ENCODE peak calls at places on chromosomes 11 and 22, in ten cellular contexts. E is activated T-cell treated with anti-CD3 and anti-CD28 coated beads, Interleukin-2, amount 50 U/mL, for 72 hours; J is heart right ventricle; M is small intestine; D is fibroblast of pulmonary artery; O is NCI-H460; F is activated gamma-delta T cell treated with anti-CD3 and anti-CD28 coated beads, Interleukin-2, amount 50 U/mL, for 16 hours; H is osteocyte; C is NCI-H510A treated with DMSO at 0.1 percent for 48 hours; Z is activated CD4-positive, alpha-beta T cell treated with anti-CD3 and anti-CD28 coated beads, Interleukin-2, amount 50 U/mL, for 48 hours. Y is an unnamed sample.

GRCh38 chr11:75369846-75370245 is 18.4 kb upstream of the ARRB1 start:
- DNase-seq in M (no peak), J (no peak), O (no peak), C (no peak), D (no peak), F (no peak), E (no peak), Z (no peak), H (no peak), Y (no peak)

GRCh38 chr11:19714387-19715363 is 2.0 kb downstream of the NAV2 start:
- DNase-seq in D (peak; percentile 59), F (no peak), H (no peak), C (no peak), O (no peak), M (no peak), E (no peak), Z (no peak), J (peak; percentile 34), Y (no peak)

GRCh38 chr11:60910281-60910687 is 3.7 kb upstream of the TMEM109 start:
- DNase-seq in M (no peak), O (no peak), Z (no peak), D (no peak), C (no peak), E (no peak), J (no peak), F (no peak), H (no peak), Y (no peak)

GRCh38 chr11:37248145-37248544 is 650.1 kb upstream of the RAG2 start:
- DNase-seq in E (no peak), D (no peak), O (no peak), F (no peak), Z (no peak), C (no peak), M (no peak), H (no peak), J (no peak), Y (no peak)

GRCh38 chr11:1827095-1827797 is 7.5 kb upstream of the SYT8 start:
- DNase-seq in D (peak; percentile 84), F (no peak), E (no peak), C (peak; percentile 20), O (no peak), M (peak; percentile 81), H (peak; percentile 95), Z (no peak), J (peak; percentile 38), Y (no peak)

GRCh38 chr11:19220903-19221682 is 19.3 kb upstream of the CSRP3 start:
- DNase-seq in M (peak; percentile 61), J (no peak), D (peak; percentile 55), Z (no peak), E (no peak), H (no peak), F (no peak), C (no peak), O (no peak), Y (no peak)

GRCh38 chr11:111764621-111765020 is 1.6 kb downstream of the PPP2R1B start:
- DNase-seq in Z (no peak), F (no peak), C (no peak), H (no peak), M (no peak), E (no peak), J (no peak), D (no peak), O (no peak), Y (no peak)

GRCh38 chr22:26743149-26743548 is 85.8 kb downstream of the MIAT start:
- DNase-seq in C (no peak), J (no peak), H (no peak), E (no peak), O (no peak), F (no peak), M (no peak), Z (no peak), D (no peak), Y (no peak)

GRCh38 chr11:134907636-134908035 is 495.6 kb upstream of the B3GAT1 start:
- DNase-seq in H (no peak), Z (no peak), F (no peak), D (no peak), J (no peak), O (no peak), E (no peak), M (no peak), C (no peak), Y (no peak)

GRCh38 chr22:24069721-24070120 is 58.6 kb downstream of the CABIN1 start:
- DNase-seq in H (no peak), J (no peak), E (no peak), F (no peak), O (no peak), Z (no peak), C (no peak), D (no peak), M (no peak), Y (no peak)

GRCh38 chr11:127027000-127027399 is 26.4 kb upstream of the KIRREL3 start:
- DNase-seq in E (no peak), J (no peak), C (no peak), D (no peak), M (no peak), O (no peak), Z (no peak), H (no peak), F (no peak), Y (no peak)

GRCh38 chr11:24267015-24267414 is 229.8 kb upstream of the LUZP2 start:
- DNase-seq in E (no peak), J (no peak), Z (no peak), F (no peak), C (no peak), M (no peak), O (no peak), H (no peak), D (no peak), Y (no peak)

GRCh38 chr11:117640041-117640440 is 157.0 kb downstream of the DSCAML1 start:
- DNase-seq in H (no peak), E (no peak), D (no peak), F (no peak), C (no peak), O (no peak), J (no peak), M (no peak), Z (no peak), Y (no peak)

GRCh38 chr11:121630041-121630440 is 177.3 kb upstream of the SORL1-AS1 start:
- DNase-seq in M (no peak), H (no peak), D (peak; percentile 82), F (no peak), O (no peak), E (no peak), J (no peak), Z (no peak), C (no peak), Y (no peak)

GRCh38 chr11:117197516-117198456 is 1.4 kb upstream of the TAGLN start:
- DNase-seq in Z (no peak), C (no peak), J (peak; percentile 41), H (no peak), O (no peak), E (peak; percentile 16), D (peak; percentile 61), M (peak; percentile 22), F (no peak), Y (no peak)

GRCh38 chr11:110777765-110778164 is 65.5 kb upstream of the ARHGAP20 start:
- DNase-seq in H (no peak), J (no peak), Z (no peak), C (no peak), O (no peak), F (no peak), E (no peak), M (no peak), D (peak; percentile 57), Y (no peak)

GRCh38 chr22:49364398-49364797 is 463.3 kb downstream of the BRD1 start:
- DNase-seq in Z (no peak), C (no peak), F (no peak), O (no peak), M (no peak), J (no peak), E (no peak), D (no peak), H (peak; percentile 70), Y (no peak)

GRCh38 chr11:130827697-130828377 is 88.4 kb downstream of the SNX19 start:
- DNase-seq in F (no peak), J (peak; percentile 63), Z (peak; percentile 11), H (no peak), M (peak; percentile 54), O (peak; percentile 4), E (peak; percentile 3), C (no peak), D (peak; percentile 83), Y (peak; percentile 41)

GRCh38 chr11:64090811-64091516 is 55.2 kb downstream of the FLRT1 start:
- DNase-seq in M (no peak), J (no peak), D (peak; percentile 69), O (peak; percentile 57), E (peak; percentile 15), F (no peak), H (no peak), C (no peak), Z (no peak), Y (no peak)